ENCODE peak calls at places on chromosome 13, in ten cellular contexts. G is MCF 10A, U is BE2C, F is transverse colon, C is choroid plexus epithelial cell, W is activated B cell treated with CpG ODN at 0.5 μM for 24 hours, Z is GM12878, D is GM10248, T is cardiac fibroblast, X is cardiac muscle cell. H is an unnamed sample.

GRCh38 chr13:93227280-93227905 is 786 bp downstream of the GPC6 start:
- DNase-seq in U (peak), G (peak), F (peak), T (peak), W (no peak), X (peak), C (peak), D (no peak), Z (no peak), H (peak)

GRCh38 chr13:49935171-49936084 is 712 bp downstream of the SPRYD7 start:
- DNase-seq in F (peak), G (peak), U (peak), D (peak), Z (no peak), T (peak), W (no peak), C (peak), X (no peak), H (peak)

GRCh38 chr13:58238972-58239773 is 607.6 kb downstream of the PCDH17 start:
- DNase-seq in D (no peak), T (no peak), F (no peak), X (no peak), Z (no peak), W (no peak), U (no peak), C (no peak), G (no peak), H (no peak)

GRCh38 chr13:98835156-98835555 is 82.7 kb upstream of the SLC15A1 start:
- DNase-seq in U (peak), Z (no peak), G (no peak), F (no peak), W (no peak), D (no peak), X (no peak), T (no peak), C (no peak), H (no peak)

GRCh38 chr13:43261018-43261417 is 237.6 kb downstream of the DNAJC15 start:
- DNase-seq in U (no peak), C (peak), Z (no peak), D (no peak), G (peak), T (peak), X (no peak), W (no peak), F (no peak), H (no peak)

GRCh38 chr13:93235258-93236015 is 8.8 kb downstream of the GPC6 start:
- DNase-seq in Z (no peak), C (peak), X (no peak), G (peak), W (no peak), D (no peak), T (peak), U (no peak), F (no peak), H (no peak)

GRCh38 chr13:49218493-49219051 is 1.6 kb upstream of the MLNR start:
- DNase-seq in Z (no peak), D (no peak), F (no peak), G (no peak), C (peak), W (no peak), U (no peak), T (peak), X (peak), H (no peak)

GRCh38 chr13:101556676-101557121 is 104.2 kb downstream of the ITGBL1 start:
- DNase-seq in F (no peak), X (no peak), Z (no peak), D (no peak), C (peak), T (peak), U (no peak), W (no peak), G (no peak), H (no peak)

GRCh38 chr13:46507978-46508377 is 45.0 kb upstream of the LRCH1 start:
- DNase-seq in T (no peak), C (no peak), U (no peak), F (no peak), Z (no peak), X (no peak), D (no peak), W (no peak), G (no peak), H (no peak)

GRCh38 chr13:51564252-51564651 is 20.0 kb upstream of the WDFY2 start:
- DNase-seq in F (no peak), W (no peak), U (no peak), D (no peak), G (no peak), Z (no peak), X (no peak), T (no peak), C (no peak), H (no peak)

GRCh38 chr13:98577823-98578285 is 947 bp upstream of the STK24 start:
- DNase-seq in X (no peak), T (no peak), C (no peak), D (no peak), U (no peak), F (no peak), Z (no peak), W (no peak), G (no peak), H (no peak)

GRCh38 chr13:38417727-38418126 is 68.1 kb downstream of the UFM1 start:
- DNase-seq in G (peak), F (no peak), Z (no peak), X (no peak), D (no peak), C (peak), W (no peak), T (no peak), U (peak), H (peak)

GRCh38 chr13:85700909-85701308 is 98.3 kb downstream of the SLITRK6 start:
- DNase-seq in W (no peak), X (no peak), G (no peak), D (no peak), F (no peak), C (no peak), U (no peak), Z (no peak), T (no peak), H (no peak)

GRCh38 chr13:101514695-101515275 is 62.3 kb downstream of the ITGBL1 start:
- DNase-seq in Z (no peak), D (peak), G (peak), C (peak), X (peak), T (peak), U (peak), F (no peak), W (no peak), H (peak)

GRCh38 chr13:57191667-57192066 is 24.7 kb downstream of the PRR20E start:
- DNase-seq in X (no peak), U (no peak), T (no peak), F (no peak), C (no peak), Z (no peak), W (no peak), G (no peak), D (no peak), H (no peak)

GRCh38 chr13:32902898-32903297 is 113.3 kb upstream of the KL start:
- DNase-seq in Z (no peak), F (peak), D (no peak), U (peak), T (peak), X (no peak), G (no peak), C (no peak), W (no peak), H (no peak)

GRCh38 chr13:22243519-22244197 is 572.8 kb downstream of the FGF9 start:
- DNase-seq in Z (no peak), U (no peak), D (no peak), C (no peak), T (no peak), F (no peak), W (no peak), G (no peak), X (no peak), H (no peak)

GRCh38 chr13:95115525-95115924 is 185.7 kb downstream of the ABCC4 start:
- DNase-seq in W (no peak), X (no peak), Z (no peak), T (no peak), F (peak), C (no peak), G (peak), U (no peak), D (no peak), H (no peak)

GRCh38 chr13:49292742-49293498 is 45.2 kb downstream of the CDADC1 start:
- DNase-seq in T (peak), F (no peak), W (no peak), U (peak), D (no peak), G (no peak), X (peak), Z (no peak), C (peak), H (no peak)

GRCh38 chr13:23871616-23872220 is 17.5 kb downstream of the MIPEP start:
- DNase-seq in C (peak), D (peak), U (no peak), X (peak), T (peak), Z (no peak), G (peak), W (no peak), F (no peak), H (peak)

GRCh38 chr13:29758591-29759114 is 91.8 kb downstream of the UBL3 start:
- DNase-seq in C (peak), T (no peak), F (peak), U (no peak), G (peak), Z (peak), X (no peak), D (peak), W (peak), H (peak)

GRCh38 chr13:36848228-36848982 is 29.4 kb downstream of the RFXAP start:
- DNase-seq in U (peak), F (no peak), G (peak), Z (no peak), W (no peak), C (peak), X (no peak), T (peak), D (no peak), H (no peak)

GRCh38 chr13:57739089-57739488 is 107.5 kb downstream of the PCDH17 start:
- DNase-seq in D (no peak), F (no peak), G (no peak), Z (no peak), W (no peak), U (no peak), X (no peak), C (no peak), T (no peak), H (no peak)

GRCh38 chr13:50361282-50361681 is 346.0 kb downstream of the KCNRG start:
- DNase-seq in C (no peak), Z (no peak), D (no peak), F (no peak), T (no peak), G (no peak), X (no peak), U (no peak), W (no peak), H (no peak)

GRCh38 chr13:63389756-63390155 is 1974.1 kb upstream of the PCDH20 start:
- DNase-seq in W (no peak), T (no peak), Z (no peak), G (no peak), C (no peak), F (no peak), D (no peak), X (no peak), U (no peak), H (no peak)

GRCh38 chr13:23888658-23889597 is at the start of gene MIPEP:
- DNase-seq in X (peak), G (peak), C (peak), D (peak), F (peak), T (peak), W (peak), Z (peak), U (peak), H (peak)

GRCh38 chr13:98033277-98034247 is 80.1 kb downstream of the IPO5 start:
- DNase-seq in D (no peak), C (peak), F (no peak), U (peak), Z (no peak), G (peak), X (peak), T (peak), W (no peak), H (no peak)

GRCh38 chr13:20702530-20702929 is 969 bp upstream of the IL17D start:
- DNase-seq in T (no peak), C (no peak), D (no peak), F (no peak), W (no peak), Z (no peak), U (no peak), G (no peak), X (no peak), H (no peak)

GRCh38 chr13:76164290-76164689 is 528.2 kb downstream of the LMO7 start:
- DNase-seq in G (peak), Z (no peak), W (no peak), T (no peak), U (no peak), F (no peak), C (no peak), X (no peak), D (no peak), H (no peak)

GRCh38 chr13:94535775-94536174 is 56.3 kb upstream of the DCT start:
- DNase-seq in G (no peak), C (no peak), W (no peak), Z (no peak), F (no peak), X (no peak), D (no peak), U (no peak), T (no peak), H (no peak)

GRCh38 chr13:106734185-106734584 is 166.2 kb upstream of the ARGLU1 start:
- DNase-seq in Z (no peak), C (no peak), W (no peak), X (no peak), F (no peak), D (no peak), G (no peak), T (no peak), U (no peak), H (no peak)

GRCh38 chr13:60617863-60618733 is 221.1 kb downstream of the TDRD3 start:
- DNase-seq in U (no peak), X (peak), W (no peak), T (peak), G (peak), F (no peak), D (no peak), C (peak), Z (no peak), H (no peak)

GRCh38 chr13:99422556-99423220 is 78.6 kb upstream of the TM9SF2 start:
- DNase-seq in F (no peak), U (no peak), C (no peak), D (no peak), T (no peak), X (no peak), G (no peak), W (no peak), Z (no peak), H (no peak)

GRCh38 chr13:50550151-50550550 is 293.3 kb downstream of the DLEU7 start:
- DNase-seq in T (no peak), G (no peak), F (no peak), X (no peak), D (no peak), Z (no peak), U (no peak), C (no peak), W (no peak), H (no peak)

GRCh38 chr13:88377852-88378251 is 706.7 kb downstream of the SLITRK5 start:
- DNase-seq in G (no peak), W (no peak), U (no peak), Z (no peak), T (no peak), D (no peak), C (no peak), F (no peak), X (no peak), H (no peak)

GRCh38 chr13:46575843-46576242 is 22.9 kb downstream of the LRCH1 start:
- DNase-seq in U (no peak), G (peak), F (no peak), X (peak), C (peak), W (no peak), Z (no peak), D (no peak), T (peak), H (no peak)

DNA sequence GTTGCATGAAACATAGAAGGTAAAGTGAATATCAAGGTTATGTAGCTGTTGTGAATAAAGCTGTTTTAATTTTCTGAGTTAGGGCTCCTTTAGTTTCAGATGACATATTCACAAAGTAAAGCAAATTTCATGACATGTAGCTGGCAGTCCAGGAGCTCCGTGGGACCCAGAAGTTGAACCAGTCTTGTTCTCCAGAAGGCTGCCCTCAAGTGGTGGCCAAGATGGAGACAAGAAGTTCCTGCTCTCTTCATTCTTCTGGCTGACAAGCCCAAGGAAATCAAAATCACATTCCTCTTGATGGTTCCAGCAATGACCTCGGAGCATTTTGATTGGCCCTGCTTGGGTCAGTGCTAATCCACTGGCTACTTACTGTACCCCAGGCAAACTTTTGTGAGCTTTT is 128.7 kb downstream of the LIG4 start:
- DNase-seq in G (peak), X (no peak), U (peak), C (peak), T (peak), Z (no peak), F (no peak), W (no peak), D (no peak), H (no peak)
- TF ChIP-seq CTCF in G (peak), X (no peak), U (peak), C (peak), T (no peak), Z (peak), F (no peak), W (no peak), D (no peak), H (no peak)

GRCh38 chr13:44694842-44695241 is 118.7 kb upstream of the TSC22D1 start:
- DNase-seq in X (no peak), T (no peak), Z (no peak), D (no peak), G (no peak), W (no peak), C (no peak), F (no peak), U (no peak), H (no peak)

GRCh38 chr13:44695520-44695919 is 119.4 kb upstream of the TSC22D1 start:
- DNase-seq in G (no peak), Z (no peak), X (no peak), C (no peak), D (no peak), F (no peak), W (no peak), T (no peak), U (no peak), H (no peak)

GRCh38 chr13:44693156-44693826 is 117.2 kb upstream of the TSC22D1 start:
- DNase-seq in W (no peak), F (no peak), T (no peak), C (no peak), D (no peak), G (no peak), X (no peak), U (no peak), Z (no peak), H (no peak)

GRCh38 chr13:44690376-44690775 is 114.2 kb upstream of the TSC22D1 start:
- DNase-seq in G (no peak), Z (no peak), F (no peak), U (no peak), D (no peak), T (no peak), C (no peak), X (no peak), W (no peak), H (no peak)

GRCh38 chr13:44692173-44692713 is 116.1 kb upstream of the TSC22D1 start:
- DNase-seq in C (peak), T (peak), D (no peak), W (no peak), F (no peak), Z (no peak), G (peak), X (no peak), U (no peak), H (no peak)
- TF ChIP-seq CTCF in C (no peak), T (no peak), D (no peak), W (no peak), F (no peak), Z (no peak), G (no peak), X (no peak), U (peak), H (no peak)

GRCh38 chr13:112207124-112207523 is 140.2 kb downstream of the SOX1 start:
- DNase-seq in T (no peak), Z (no peak), X (no peak), U (no peak), G (no peak), C (no peak), D (no peak), F (no peak), W (no peak), H (no peak)
- TF ChIP-seq CTCF in T (no peak), Z (no peak), X (no peak), U (no peak), G (no peak), C (no peak), D (no peak), F (no peak), W (no peak), H (no peak)

GRCh38 chr13:27022571-27023311 is 148.9 kb downstream of the USP12 start:
- DNase-seq in U (no peak), X (peak), Z (no peak), F (no peak), W (no peak), C (peak), D (no peak), G (peak), T (peak), H (no peak)

GRCh38 chr13:27020415-27020814 is 151.2 kb downstream of the USP12 start:
- DNase-seq in T (no peak), G (no peak), C (no peak), Z (no peak), D (no peak), U (no peak), X (no peak), F (no peak), W (no peak), H (no peak)

GRCh38 chr13:27024781-27025492 is 146.7 kb downstream of the USP12 start:
- DNase-seq in F (no peak), U (no peak), W (no peak), D (no peak), T (no peak), G (no peak), X (no peak), C (no peak), Z (no peak), H (no peak)

GRCh38 chr13:27024062-27024461 is 147.5 kb downstream of the USP12 start:
- DNase-seq in X (no peak), Z (no peak), F (no peak), W (no peak), D (no peak), G (no peak), C (no peak), T (no peak), U (no peak), H (no peak)

GRCh38 chr13:27023385-27023784 is 148.2 kb downstream of the USP12 start:
- DNase-seq in U (no peak), C (no peak), G (no peak), W (no peak), D (no peak), Z (no peak), F (no peak), T (no peak), X (no peak), H (no peak)
- TF ChIP-seq CTCF in U (no peak), C (no peak), G (no peak), W (no peak), D (no peak), Z (no peak), F (no peak), T (no peak), X (no peak), H (no peak)

DNA sequence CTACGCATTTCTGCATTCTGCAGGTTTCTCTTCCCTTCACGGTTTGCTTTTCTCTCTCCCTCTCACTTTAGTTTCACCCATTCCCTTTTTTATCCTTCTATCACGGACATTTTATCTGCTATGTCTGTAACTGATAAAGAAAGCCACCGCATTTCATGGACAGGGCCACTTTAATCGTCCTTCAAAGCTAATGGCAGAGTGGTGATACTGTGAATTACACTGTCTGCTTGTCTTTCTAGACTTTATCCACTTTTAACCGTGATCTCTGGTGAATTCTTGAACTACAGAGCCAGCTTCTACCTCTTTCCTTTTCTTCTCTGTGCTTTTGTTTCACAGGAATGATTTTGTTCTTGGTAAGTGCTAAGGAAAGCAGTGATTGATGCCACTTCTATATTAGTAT is 760.4 kb downstream of the PCDH9 start:
- DNase-seq in X (no peak), D (no peak), Z (no peak), T (no peak), W (no peak), C (no peak), F (no peak), U (no peak), G (no peak), H (no peak)
- TF ChIP-seq CTCF in X (no peak), D (no peak), Z (no peak), T (no peak), W (no peak), C (no peak), F (no peak), U (peak), G (no peak), H (no peak)

DNA sequence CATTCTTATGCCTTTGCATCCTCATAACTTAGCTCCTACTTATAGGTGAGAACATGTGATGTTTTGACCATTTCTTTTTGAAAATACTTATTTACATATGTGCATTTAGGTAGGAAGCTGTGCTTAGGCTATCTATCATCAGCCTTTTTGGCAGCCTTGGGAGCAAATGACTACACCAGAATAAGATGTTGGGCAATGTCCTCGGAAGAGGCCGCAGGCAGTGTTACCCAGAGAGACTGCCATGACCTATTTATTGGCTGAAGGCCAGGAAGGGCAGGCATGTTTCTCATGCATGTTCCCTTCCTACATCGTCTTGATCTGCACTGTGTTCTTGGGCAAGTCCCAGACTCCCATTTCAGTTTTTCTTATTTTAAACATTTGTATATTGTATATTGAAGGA is 122.2 kb downstream of the B3GLCT start:
- DNase-seq in X (peak), G (peak), T (peak), Z (no peak), F (no peak), D (no peak), W (no peak), U (peak), C (peak), H (no peak)
- TF ChIP-seq CTCF in X (no peak), G (no peak), T (no peak), Z (no peak), F (no peak), D (no peak), W (no peak), U (no peak), C (no peak), H (no peak)